ENCODE peak calls at places on chromosomes 5 and 9, in eight cellular contexts. One of them, this sample, is unnamed.

GRCh38 chr5:74761241-74761640 is 5.7 kb downstream of the GFM2 start:
- DNase-seq in H9: no peak
- DNase-seq in IMR-90: peak
- DNase-seq in hepatocyte: no peak
- DNase-seq in fibroblast of lung: no peak
- DNase-seq in PC-3: no peak
- DNase-seq in neural progenitor cell: no peak
- DNase-seq in PC-9: no peak
- DNase-seq in this sample: peak

GRCh38 chr5:14105717-14106435 is 37.3 kb upstream of the TRIO start:
- DNase-seq in H9: no peak
- DNase-seq in hepatocyte: peak
- DNase-seq in PC-9: peak
- DNase-seq in fibroblast of lung: peak
- DNase-seq in PC-3: peak
- DNase-seq in neural progenitor cell: no peak
- DNase-seq in IMR-90: peak
- DNase-seq in this sample: peak

GRCh38 chr5:33228149-33228548 is 212.6 kb upstream of the TARS1 start:
- DNase-seq in IMR-90: no peak
- DNase-seq in neural progenitor cell: no peak
- DNase-seq in hepatocyte: no peak
- DNase-seq in H9: no peak
- DNase-seq in PC-9: no peak
- DNase-seq in fibroblast of lung: no peak
- DNase-seq in PC-3: no peak
- DNase-seq in this sample: no peak

GRCh38 chr5:41270423-41271251 is 57.3 kb upstream of the C6 start:
- DNase-seq in IMR-90: peak
- DNase-seq in hepatocyte: peak
- DNase-seq in neural progenitor cell: peak
- DNase-seq in fibroblast of lung: peak
- DNase-seq in PC-3: peak
- DNase-seq in PC-9: peak
- DNase-seq in H9: no peak
- DNase-seq in this sample: peak

GRCh38 chr5:144032375-144032774 is 138.1 kb downstream of the YIPF5 start:
- DNase-seq in hepatocyte: no peak
- DNase-seq in neural progenitor cell: no peak
- DNase-seq in fibroblast of lung: no peak
- DNase-seq in H9: no peak
- DNase-seq in IMR-90: no peak
- DNase-seq in PC-9: no peak
- DNase-seq in PC-3: no peak
- DNase-seq in this sample: no peak

GRCh38 chr5:17315710-17316221 is 98.3 kb downstream of the BASP1 start:
- DNase-seq in PC-9: no peak
- DNase-seq in neural progenitor cell: no peak
- DNase-seq in H9: no peak
- DNase-seq in PC-3: peak
- DNase-seq in fibroblast of lung: peak
- DNase-seq in hepatocyte: no peak
- DNase-seq in IMR-90: peak
- DNase-seq in this sample: peak

GRCh38 chr5:67886761-67887160 is 328.8 kb upstream of the PIK3R1 start:
- DNase-seq in hepatocyte: no peak
- DNase-seq in H9: no peak
- DNase-seq in neural progenitor cell: no peak
- DNase-seq in fibroblast of lung: no peak
- DNase-seq in PC-3: no peak
- DNase-seq in PC-9: no peak
- DNase-seq in IMR-90: no peak
- DNase-seq in this sample: no peak

GRCh38 chr5:138157626-138158025 is 18.4 kb upstream of the NME5 start:
- DNase-seq in neural progenitor cell: no peak
- DNase-seq in fibroblast of lung: no peak
- DNase-seq in PC-3: no peak
- DNase-seq in PC-9: no peak
- DNase-seq in hepatocyte: no peak
- DNase-seq in H9: no peak
- DNase-seq in IMR-90: no peak
- DNase-seq in this sample: no peak

GRCh38 chr5:56852228-56853000 is 37.1 kb downstream of the MAP3K1 start:
- DNase-seq in IMR-90: peak
- DNase-seq in hepatocyte: no peak
- DNase-seq in H9: no peak
- DNase-seq in neural progenitor cell: no peak
- DNase-seq in PC-3: no peak
- DNase-seq in fibroblast of lung: peak
- DNase-seq in PC-9: no peak
- DNase-seq in this sample: peak

GRCh38 chr5:179314606-179315355 is 30.5 kb downstream of the ADAMTS2 start:
- DNase-seq in fibroblast of lung: no peak
- DNase-seq in PC-9: no peak
- DNase-seq in IMR-90: no peak
- DNase-seq in hepatocyte: no peak
- DNase-seq in H9: no peak
- DNase-seq in neural progenitor cell: no peak
- DNase-seq in PC-3: no peak
- DNase-seq in this sample: no peak

GRCh38 chr9:98728500-98728899 is 19.8 kb upstream of the GABBR2 start:
- DNase-seq in PC-3: no peak
- DNase-seq in H9: no peak
- DNase-seq in IMR-90: no peak
- DNase-seq in PC-9: no peak
- DNase-seq in neural progenitor cell: no peak
- DNase-seq in hepatocyte: no peak
- DNase-seq in fibroblast of lung: no peak
- DNase-seq in this sample: no peak

GRCh38 chr5:78547731-78548189 is 100.8 kb downstream of the LHFPL2 start:
- DNase-seq in IMR-90: peak
- DNase-seq in neural progenitor cell: no peak
- DNase-seq in fibroblast of lung: peak
- DNase-seq in PC-3: no peak
- DNase-seq in H9: no peak
- DNase-seq in PC-9: no peak
- DNase-seq in hepatocyte: peak
- DNase-seq in this sample: no peak

GRCh38 chr5:58366461-58366860 is 93.4 kb downstream of the PLK2 start:
- DNase-seq in neural progenitor cell: no peak
- DNase-seq in H9: no peak
- DNase-seq in hepatocyte: no peak
- DNase-seq in fibroblast of lung: peak
- DNase-seq in IMR-90: peak
- DNase-seq in PC-3: peak
- DNase-seq in PC-9: no peak
- DNase-seq in this sample: no peak

GRCh38 chr9:8769153-8769552 is 969.6 kb upstream of the DMAC1 start:
- DNase-seq in neural progenitor cell: no peak
- DNase-seq in fibroblast of lung: no peak
- DNase-seq in IMR-90: no peak
- DNase-seq in hepatocyte: no peak
- DNase-seq in PC-9: no peak
- DNase-seq in H9: no peak
- DNase-seq in PC-3: no peak
- DNase-seq in this sample: no peak

GRCh38 chr5:86875539-86875938 is 257.8 kb downstream of the COX7C start:
- DNase-seq in PC-9: no peak
- DNase-seq in PC-3: no peak
- DNase-seq in H9: no peak
- DNase-seq in neural progenitor cell: no peak
- DNase-seq in hepatocyte: no peak
- DNase-seq in IMR-90: no peak
- DNase-seq in fibroblast of lung: no peak
- DNase-seq in this sample: no peak

GRCh38 chr5:53478411-53479044 is 1.9 kb upstream of the FST start:
- DNase-seq in neural progenitor cell: peak
- DNase-seq in PC-9: peak
- DNase-seq in hepatocyte: peak
- DNase-seq in PC-3: peak
- DNase-seq in IMR-90: peak
- DNase-seq in H9: peak
- DNase-seq in fibroblast of lung: peak
- DNase-seq in this sample: peak

DNA sequence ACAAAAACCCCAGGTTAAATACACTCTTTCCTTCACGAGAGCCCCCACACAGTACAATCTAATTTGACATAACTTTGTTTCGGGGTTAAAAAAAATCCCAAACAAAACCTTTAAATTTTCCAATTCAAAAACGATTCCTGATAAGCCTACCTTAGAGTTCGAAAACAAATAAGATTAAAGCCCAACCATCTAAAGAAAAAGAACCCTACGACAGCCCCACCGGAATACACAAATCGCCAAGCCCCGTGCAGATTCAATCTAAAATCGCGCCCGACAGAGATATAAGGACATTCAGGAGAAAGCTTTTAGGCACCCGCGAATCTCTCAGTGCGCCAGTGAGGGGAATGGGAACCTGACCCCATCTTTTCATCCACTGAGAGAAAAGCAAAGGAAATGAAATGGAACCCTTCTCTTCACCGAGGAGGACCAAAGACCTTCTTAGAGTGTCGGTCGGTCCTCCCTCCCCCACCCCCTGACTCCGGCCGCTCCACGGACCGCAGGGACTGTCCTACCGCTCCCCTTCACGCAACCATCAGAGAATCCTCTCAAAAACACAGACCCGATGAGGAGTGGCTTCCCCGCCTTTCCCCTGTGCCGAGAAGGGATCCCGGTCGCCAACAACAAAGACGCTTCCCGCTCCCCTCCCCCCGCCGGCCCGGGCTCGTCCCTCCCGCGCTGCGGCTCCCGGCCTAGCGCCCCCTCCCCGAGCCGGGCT is 949 bp downstream of the ABHD17B start:
- DNase-seq in neural progenitor cell: peak
- DNase-seq in PC-9: no peak
- DNase-seq in PC-3: peak
- DNase-seq in fibroblast of lung: peak
- DNase-seq in IMR-90: peak
- DNase-seq in hepatocyte: peak
- DNase-seq in H9: peak
- DNase-seq in this sample: peak
- TF ChIP-seq CTCF in neural progenitor cell: no peak
- TF ChIP-seq CTCF in PC-9: no peak
- TF ChIP-seq CTCF in PC-3: no peak
- TF ChIP-seq CTCF in fibroblast of lung: no peak
- TF ChIP-seq CTCF in IMR-90: no peak
- TF ChIP-seq CTCF in hepatocyte: no peak
- TF ChIP-seq CTCF in H9: no peak
- TF ChIP-seq CTCF in this sample: no peak

DNA sequence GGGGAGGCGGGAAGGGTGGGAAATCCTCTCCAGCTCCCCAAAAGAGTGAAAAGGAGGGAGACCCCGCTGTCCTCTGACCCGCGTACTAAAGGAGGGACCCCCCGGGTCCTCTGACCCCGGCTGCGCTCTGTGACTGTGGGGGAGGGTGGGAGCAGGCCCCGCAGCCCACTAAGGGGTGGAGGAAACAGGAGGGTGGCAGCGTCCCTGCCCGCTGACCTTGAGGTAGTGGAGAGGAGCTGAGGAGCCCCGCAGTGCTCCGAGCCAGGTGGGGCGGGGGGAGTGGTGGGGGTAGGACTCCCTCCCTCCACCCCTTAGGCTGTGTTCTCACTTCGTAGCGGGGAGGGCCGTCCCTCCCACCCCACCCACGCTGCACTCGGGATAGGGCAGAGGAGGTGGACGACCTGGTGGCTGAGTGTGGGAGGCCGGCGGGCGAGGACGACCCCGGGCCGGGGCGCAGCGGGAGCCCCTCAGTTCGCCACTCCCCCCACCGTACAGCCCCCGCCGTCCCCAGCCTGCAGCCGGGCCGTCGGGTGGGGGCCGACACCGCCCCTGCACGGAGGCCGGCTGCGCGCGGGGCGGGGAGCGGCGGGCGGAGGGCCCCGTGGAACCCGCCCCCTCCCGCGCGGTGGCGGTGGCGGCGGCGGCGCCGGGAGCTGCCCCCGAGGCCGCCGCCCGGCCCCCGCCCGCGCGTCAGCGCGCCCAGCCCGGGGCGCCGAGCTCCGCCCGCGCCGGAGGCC is at the start of gene ADCY2:
- DNase-seq in neural progenitor cell: no peak
- DNase-seq in PC-3: no peak
- DNase-seq in H9: peak
- DNase-seq in fibroblast of lung: no peak
- DNase-seq in hepatocyte: no peak
- DNase-seq in PC-9: no peak
- DNase-seq in IMR-90: no peak
- DNase-seq in this sample: no peak
- H2AFZ ChIP-seq in neural progenitor cell: peak
- H2AFZ ChIP-seq in PC-3: no peak
- H2AFZ ChIP-seq in H9: no peak
- H2AFZ ChIP-seq in fibroblast of lung: no peak
- H2AFZ ChIP-seq in hepatocyte: peak
- H2AFZ ChIP-seq in PC-9: no peak
- H2AFZ ChIP-seq in IMR-90: peak
- H2AFZ ChIP-seq in this sample: no peak

GRCh38 chr5:176674799-176675198 is 27.5 kb downstream of the TSPAN17 start:
- DNase-seq in PC-9: no peak
- DNase-seq in fibroblast of lung: no peak
- DNase-seq in PC-3: no peak
- DNase-seq in hepatocyte: no peak
- DNase-seq in neural progenitor cell: no peak
- DNase-seq in H9: no peak
- DNase-seq in IMR-90: no peak
- DNase-seq in this sample: no peak

GRCh38 chr5:176676361-176676824 is 29.1 kb downstream of the TSPAN17 start:
- DNase-seq in H9: no peak
- DNase-seq in IMR-90: peak
- DNase-seq in neural progenitor cell: no peak
- DNase-seq in fibroblast of lung: no peak
- DNase-seq in PC-3: peak
- DNase-seq in PC-9: no peak
- DNase-seq in hepatocyte: no peak
- DNase-seq in this sample: no peak

GRCh38 chr5:176677209-176677931 is 30.1 kb downstream of the TSPAN17 start:
- DNase-seq in neural progenitor cell: no peak
- DNase-seq in PC-3: no peak
- DNase-seq in fibroblast of lung: no peak
- DNase-seq in PC-9: no peak
- DNase-seq in H9: no peak
- DNase-seq in hepatocyte: no peak
- DNase-seq in IMR-90: no peak
- DNase-seq in this sample: no peak

GRCh38 chr5:176673651-176674583 is 26.6 kb downstream of the TSPAN17 start:
- DNase-seq in PC-3: no peak
- DNase-seq in neural progenitor cell: no peak
- DNase-seq in H9: no peak
- DNase-seq in hepatocyte: no peak
- DNase-seq in fibroblast of lung: no peak
- DNase-seq in PC-9: no peak
- DNase-seq in IMR-90: no peak
- DNase-seq in this sample: no peak

GRCh38 chr5:176675676-176676360 is 28.5 kb downstream of the TSPAN17 start:
- DNase-seq in neural progenitor cell: peak
- DNase-seq in PC-3: peak
- DNase-seq in PC-9: peak
- DNase-seq in fibroblast of lung: no peak
- DNase-seq in IMR-90: no peak
- DNase-seq in hepatocyte: no peak
- DNase-seq in H9: peak
- DNase-seq in this sample: no peak
- TF ChIP-seq CTCF in neural progenitor cell: peak
- TF ChIP-seq CTCF in PC-3: peak
- TF ChIP-seq CTCF in PC-9: peak
- TF ChIP-seq CTCF in fibroblast of lung: peak
- TF ChIP-seq CTCF in IMR-90: peak
- TF ChIP-seq CTCF in hepatocyte: peak
- TF ChIP-seq CTCF in H9: peak
- TF ChIP-seq CTCF in this sample: peak

GRCh38 chr5:25763781-25764180 is 1119.0 kb upstream of the CDH10 start:
- DNase-seq in hepatocyte: no peak
- DNase-seq in fibroblast of lung: no peak
- DNase-seq in H9: no peak
- DNase-seq in PC-9: no peak
- DNase-seq in IMR-90: no peak
- DNase-seq in PC-3: no peak
- DNase-seq in neural progenitor cell: no peak
- DNase-seq in this sample: no peak
- H2AFZ ChIP-seq in hepatocyte: no peak
- H2AFZ ChIP-seq in fibroblast of lung: no peak
- H2AFZ ChIP-seq in H9: no peak
- H2AFZ ChIP-seq in PC-9: no peak
- H2AFZ ChIP-seq in IMR-90: no peak
- H2AFZ ChIP-seq in PC-3: peak
- H2AFZ ChIP-seq in neural progenitor cell: no peak
- H2AFZ ChIP-seq in this sample: no peak